ENCODE peak calls at places on chromosomes 5 and 9, in nine cellular contexts. U is HFFc6, V is AG04449, K is type B pancreatic cell, D is fibroblast of the aortic adventitia, L is endothelial cell, Z is Calu3, G is lung, M is neural progenitor cell. I is an unnamed sample.

GRCh38 chr9:14146201-14146890 is 167.6 kb downstream of the NFIB start:
- DNase-seq in U (no peak), V (no peak), K (no peak), D (peak), L (no peak), Z (no peak), G (no peak), M (no peak), I (no peak)

GRCh38 chr5:87844449-87844848 is 424.2 kb downstream of the TMEM161B start:
- DNase-seq in U (no peak), V (no peak), K (no peak), D (no peak), L (no peak), Z (no peak), G (no peak), M (no peak), I (no peak)

GRCh38 chr5:106818552-106818951 is 852.2 kb downstream of the EFNA5 start:
- DNase-seq in U (no peak), V (no peak), K (no peak), D (no peak), L (no peak), Z (no peak), G (no peak), M (no peak), I (no peak)

GRCh38 chr9:19493174-19493811 is 84.5 kb downstream of the ACER2 start:
- DNase-seq in U (peak), V (no peak), K (no peak), D (peak), L (peak), Z (peak), G (peak), M (peak), I (peak)

GRCh38 chr9:38244971-38245370 is 147.5 kb upstream of the ALDH1B1 start:
- DNase-seq in U (no peak), V (no peak), K (no peak), D (no peak), L (no peak), Z (no peak), G (peak), M (no peak), I (no peak)

GRCh38 chr5:143023447-143024096 is 253.4 kb downstream of the ARHGAP26 start:
- DNase-seq in U (peak), V (no peak), K (no peak), D (peak), L (no peak), Z (no peak), G (no peak), M (peak), I (peak)

GRCh38 chr9:4640027-4640426 is 22.1 kb upstream of the PLPP6 start:
- DNase-seq in U (no peak), V (no peak), K (no peak), D (peak), L (peak), Z (peak), G (no peak), M (peak), I (peak)

GRCh38 chr5:150289551-150290390 is at the start of gene CAMK2A:
- DNase-seq in U (no peak), V (no peak), K (no peak), D (no peak), L (no peak), Z (peak), G (no peak), M (peak), I (no peak)

GRCh38 chr5:175378444-175379028 is 65.4 kb downstream of the DRD1 start:
- DNase-seq in U (peak), V (no peak), K (no peak), D (peak), L (no peak), Z (no peak), G (no peak), M (no peak), I (no peak)

GRCh38 chr9:78601957-78602565 is 305.1 kb downstream of the PSAT1 start:
- DNase-seq in U (peak), V (no peak), K (no peak), D (peak), L (peak), Z (peak), G (no peak), M (peak), I (peak)

GRCh38 chr9:134178781-134179551 is 14.6 kb upstream of the RNU6ATAC start:
- DNase-seq in U (no peak), V (no peak), K (peak), D (peak), L (no peak), Z (no peak), G (no peak), M (no peak), I (peak)

GRCh38 chr9:28927711-28928110 is 1354.4 kb upstream of the C9orf72 start:
- DNase-seq in U (no peak), V (no peak), K (no peak), D (no peak), L (no peak), Z (no peak), G (no peak), M (no peak), I (no peak)

GRCh38 chr9:34171753-34172535 is 6.9 kb upstream of the UBAP1 start:
- DNase-seq in U (no peak), V (no peak), K (no peak), D (no peak), L (no peak), Z (no peak), G (peak), M (no peak), I (peak)

GRCh38 chr9:129889936-129890717 is 54.9 kb downstream of the USP20 start:
- DNase-seq in U (no peak), V (no peak), K (no peak), D (no peak), L (no peak), Z (no peak), G (no peak), M (peak), I (peak)

GRCh38 chr5:177310332-177310731 is 1.4 kb downstream of the MXD3 start:
- DNase-seq in U (no peak), V (no peak), K (no peak), D (no peak), L (no peak), Z (no peak), G (no peak), M (no peak), I (no peak)

GRCh38 chr9:32571969-32572899 is 725 bp downstream of the NDUFB6 start:
- DNase-seq in U (peak), V (no peak), K (no peak), D (peak), L (peak), Z (peak), G (peak), M (peak), I (peak)

GRCh38 chr5:89827960-89828359 is 581.6 kb downstream of the CETN3 start:
- DNase-seq in U (no peak), V (no peak), K (no peak), D (no peak), L (no peak), Z (no peak), G (no peak), M (no peak), I (no peak)

GRCh38 chr5:139389701-139390638 is at the start of gene MZB1:
- DNase-seq in U (no peak), V (no peak), K (no peak), D (no peak), L (no peak), Z (no peak), G (no peak), M (no peak), I (peak)

GRCh38 chr5:149317281-149318048 is 27.8 kb upstream of the GRPEL2 start:
- DNase-seq in U (peak), V (no peak), K (no peak), D (peak), L (no peak), Z (peak), G (no peak), M (peak), I (peak)

GRCh38 chr5:137192293-137192743 is 306.8 kb downstream of the SPOCK1 start:
- DNase-seq in U (peak), V (no peak), K (no peak), D (no peak), L (no peak), Z (no peak), G (no peak), M (no peak), I (no peak)

GRCh38 chr9:85425153-85425611 is 316.6 kb downstream of the AGTPBP1 start:
- DNase-seq in U (peak), V (no peak), K (peak), D (peak), L (peak), Z (peak), G (peak), M (peak), I (peak)

GRCh38 chr9:100714372-100715099 is 136.7 kb downstream of the CAVIN4 start:
- DNase-seq in U (peak), V (no peak), K (peak), D (peak), L (peak), Z (peak), G (peak), M (peak), I (peak)

GRCh38 chr5:180079702-180080466 is 8.3 kb upstream of the RNF130 start:
- DNase-seq in U (no peak), V (no peak), K (no peak), D (no peak), L (no peak), Z (no peak), G (no peak), M (no peak), I (no peak)

GRCh38 chr5:42854795-42855194 is 43.1 kb upstream of the SELENOP start:
- DNase-seq in U (no peak), V (no peak), K (no peak), D (no peak), L (no peak), Z (peak), G (no peak), M (no peak), I (no peak)

GRCh38 chr9:104850771-104851170 is 77.2 kb downstream of the ABCA1 start:
- DNase-seq in U (no peak), V (no peak), K (no peak), D (peak), L (no peak), Z (no peak), G (no peak), M (no peak), I (no peak)

GRCh38 chr9:118283488-118283887 is 579.3 kb downstream of the TLR4 start:
- DNase-seq in U (no peak), V (no peak), K (no peak), D (no peak), L (no peak), Z (no peak), G (no peak), M (no peak), I (no peak)

GRCh38 chr9:89171693-89172092 is 6.9 kb downstream of the SHC3 start:
- DNase-seq in U (no peak), V (no peak), K (no peak), D (no peak), L (no peak), Z (no peak), G (no peak), M (no peak), I (no peak)

GRCh38 chr5:4514067-4514648 is 626.0 kb upstream of the ADAMTS16 start:
- DNase-seq in U (no peak), V (no peak), K (no peak), D (no peak), L (no peak), Z (no peak), G (no peak), M (no peak), I (no peak)

GRCh38 chr9:71819115-71819739 is 50.9 kb upstream of the CEMIP2 start:
- DNase-seq in U (peak), V (no peak), K (no peak), D (peak), L (peak), Z (peak), G (no peak), M (peak), I (peak)

GRCh38 chr9:100427366-100428263 is 672 bp downstream of the MSANTD3 start:
- DNase-seq in U (peak), V (no peak), K (peak), D (peak), L (peak), Z (peak), G (peak), M (peak), I (peak)

GRCh38 chr5:38913714-38914113 is 67.9 kb downstream of the OSMR start:
- DNase-seq in U (no peak), V (no peak), K (no peak), D (no peak), L (no peak), Z (no peak), G (no peak), M (no peak), I (no peak)

GRCh38 chr5:113215401-113216060 is 219.3 kb downstream of the TSSK1B start:
- DNase-seq in U (no peak), V (no peak), K (no peak), D (no peak), L (no peak), Z (no peak), G (no peak), M (no peak), I (no peak)

GRCh38 chr5:14440223-14440597 is 141.4 kb upstream of the OTULINL start:
- DNase-seq in U (no peak), V (no peak), K (no peak), D (no peak), L (no peak), Z (no peak), G (no peak), M (peak), I (no peak)

GRCh38 chr5:132825824-132826391 is 4.5 kb downstream of the SHROOM1 start:
- DNase-seq in U (no peak), V (no peak), K (no peak), D (no peak), L (no peak), Z (no peak), G (no peak), M (peak), I (peak)

GRCh38 chr5:140011297-140011802 is 31.7 kb downstream of the NRG2 start:
- DNase-seq in U (no peak), V (no peak), K (no peak), D (peak), L (no peak), Z (peak), G (no peak), M (no peak), I (no peak)

GRCh38 chr9:82130331-82131042 is 141.9 kb downstream of the SPATA31D1 start:
- DNase-seq in U (no peak), V (no peak), K (no peak), D (no peak), L (no peak), Z (no peak), G (no peak), M (no peak), I (no peak)

GRCh38 chr5:78280261-78280660 is 14.2 kb downstream of the AP3B1 start:
- DNase-seq in U (no peak), V (no peak), K (no peak), D (no peak), L (no peak), Z (no peak), G (no peak), M (no peak), I (no peak)

GRCh38 chr5:155082401-155082800 is 68.8 kb downstream of the KIF4B start:
- DNase-seq in U (peak), V (peak), K (no peak), D (peak), L (no peak), Z (no peak), G (no peak), M (no peak), I (no peak)

DNA sequence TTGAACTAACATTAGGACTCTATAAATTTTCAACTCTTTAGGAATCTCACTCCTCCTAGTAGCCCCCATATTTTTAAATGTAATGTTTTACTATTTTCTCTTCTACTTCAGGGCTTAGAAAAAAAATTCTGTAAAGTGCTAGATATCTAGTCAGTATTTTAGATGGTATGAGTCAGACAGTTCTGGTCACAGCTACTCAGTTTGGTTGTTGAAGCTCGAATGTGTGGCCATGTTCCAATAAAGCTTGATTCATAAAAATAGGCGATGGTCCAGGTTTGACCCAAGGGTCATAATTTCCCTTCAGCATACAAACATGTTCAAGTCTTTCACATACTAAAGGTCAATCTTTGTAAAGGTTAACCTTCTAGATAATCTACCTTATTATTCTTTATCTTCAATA is 566.0 kb upstream of the CDH18 start:
- DNase-seq in U (no peak), V (no peak), K (no peak), D (peak), L (no peak), Z (no peak), G (no peak), M (no peak), I (no peak)
- TF ChIP-seq CTCF in U (no peak), V (no peak), K (no peak), D (no peak), L (no peak), Z (no peak), G (no peak), M (no peak), I (no peak)

DNA sequence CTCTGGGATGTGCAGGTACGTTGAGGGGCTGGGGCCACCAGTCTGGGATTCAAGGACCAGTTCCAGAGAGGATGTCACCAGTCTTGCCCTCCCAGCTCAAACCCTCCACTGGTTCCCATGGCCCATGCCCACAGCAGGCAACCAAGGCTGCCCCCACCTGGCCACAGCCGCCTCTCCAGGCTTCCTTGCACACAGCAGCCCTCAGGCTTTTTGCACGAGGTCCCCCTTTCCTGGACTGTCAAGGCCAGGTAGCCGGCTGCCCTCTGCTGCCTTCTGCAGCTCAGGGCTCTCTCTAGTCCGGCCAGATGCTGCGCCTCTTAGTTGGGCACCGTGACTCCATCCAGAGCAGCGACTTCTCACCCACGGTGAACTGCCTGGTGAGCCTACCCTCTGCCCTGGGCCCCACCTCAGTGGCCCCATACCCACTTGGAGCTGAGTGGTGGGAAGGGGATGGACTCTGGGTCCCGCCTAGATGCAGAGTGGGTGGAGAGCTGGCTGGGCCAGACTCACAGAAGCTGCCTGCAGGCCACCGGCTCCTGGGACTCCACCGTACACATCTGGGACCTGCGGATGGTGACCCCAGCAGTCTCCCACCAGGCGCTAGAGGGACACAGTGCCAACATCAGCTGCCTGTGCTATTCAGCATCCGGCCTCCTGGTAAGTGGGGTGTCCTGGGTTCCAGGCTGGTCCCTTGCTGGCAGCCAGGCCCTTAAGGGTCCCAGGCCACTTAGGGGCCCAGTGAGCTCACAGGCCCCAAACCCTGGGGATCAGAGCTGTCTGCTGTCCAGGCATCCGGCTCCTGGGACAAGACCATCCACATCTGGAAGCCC is 2.9 kb downstream of the WDR38 start:
- DNase-seq in U (peak), V (no peak), K (no peak), D (no peak), L (peak), Z (peak), G (no peak), M (peak), I (peak)
- TF ChIP-seq CTCF in U (peak), V (peak), K (peak), D (peak), L (peak), Z (no peak), G (no peak), M (peak), I (no peak)

GRCh38 chr9:136527721-136528710 is 17.8 kb downstream of the NOTCH1 start:
- DNase-seq in U (no peak), V (no peak), K (no peak), D (no peak), L (no peak), Z (no peak), G (no peak), M (peak), I (no peak)
- TF ChIP-seq CTCF in U (no peak), V (no peak), K (no peak), D (no peak), L (no peak), Z (no peak), G (no peak), M (no peak), I (no peak)

GRCh38 chr5:10987881-10988504 is 227.0 kb upstream of the DAP start:
- DNase-seq in U (no peak), V (no peak), K (peak), D (no peak), L (peak), Z (peak), G (peak), M (peak), I (peak)
- TF ChIP-seq CTCF in U (peak), V (peak), K (peak), D (peak), L (peak), Z (peak), G (peak), M (peak), I (peak)

GRCh38 chr5:103908327-103909099 is 345.9 kb upstream of the NUDT12 start:
- DNase-seq in U (no peak), V (no peak), K (no peak), D (no peak), L (no peak), Z (no peak), G (no peak), M (peak), I (no peak)
- TF ChIP-seq CTCF in U (no peak), V (no peak), K (no peak), D (no peak), L (no peak), Z (no peak), G (no peak), M (no peak), I (no peak)

GRCh38 chr9:91847576-91847975 is 102.5 kb downstream of the ROR2 start:
- DNase-seq in U (peak), V (no peak), K (peak), D (peak), L (peak), Z (no peak), G (no peak), M (no peak), I (peak)
- TF ChIP-seq CTCF in U (no peak), V (no peak), K (no peak), D (no peak), L (no peak), Z (no peak), G (no peak), M (no peak), I (no peak)

DNA sequence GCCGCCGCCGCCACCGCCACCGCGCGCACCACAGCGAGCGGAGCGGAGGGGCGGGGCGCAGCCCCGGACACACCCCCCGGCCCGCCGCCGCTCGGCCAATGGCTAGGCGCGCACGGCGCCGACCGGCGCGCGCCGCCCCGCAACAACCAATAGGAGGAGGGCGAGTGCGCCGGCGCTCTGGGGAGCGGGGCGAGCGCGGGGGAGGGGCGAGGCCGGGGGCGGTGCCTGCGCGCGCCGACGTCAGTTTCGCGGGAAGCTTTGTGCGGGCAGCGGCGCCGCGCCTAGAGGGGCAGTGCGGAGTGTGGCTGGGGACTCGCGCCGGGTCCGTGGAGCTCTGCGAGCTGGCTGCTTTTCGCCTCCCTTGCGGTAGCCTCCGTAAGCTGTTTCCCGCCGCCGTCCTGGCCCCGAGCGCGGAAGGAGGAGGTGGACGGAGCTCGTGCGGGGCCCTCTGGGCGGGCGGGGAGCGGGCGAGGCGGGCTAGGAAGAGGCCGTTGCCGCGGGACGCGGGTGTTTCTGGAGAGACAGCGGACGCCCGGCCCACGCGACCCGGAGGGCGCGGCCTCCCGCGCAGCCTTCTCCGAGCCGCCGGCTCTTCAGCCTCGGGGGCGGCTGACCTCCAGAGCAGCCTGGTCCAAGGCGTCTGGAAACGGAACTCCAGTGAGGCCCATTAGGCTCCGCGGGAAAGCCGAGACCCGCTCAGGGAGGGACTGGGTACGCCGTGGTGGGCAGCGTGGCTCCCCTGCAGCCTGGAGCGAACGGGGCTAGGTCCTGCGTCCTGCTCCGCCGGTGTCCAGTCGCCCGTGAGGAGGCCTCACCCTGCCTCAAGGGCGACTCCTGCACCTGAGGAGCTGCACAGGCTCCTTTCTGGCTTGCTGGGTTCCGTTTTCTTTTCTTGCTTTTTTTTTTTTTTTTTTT is at the start of gene ZMYND19:
- DNase-seq in U (peak), V (no peak), K (peak), D (peak), L (peak), Z (peak), G (peak), M (peak), I (peak)
- TF ChIP-seq CTCF in U (no peak), V (no peak), K (no peak), D (peak), L (no peak), Z (no peak), G (no peak), M (no peak), I (peak)

GRCh38 chr9:127397722-127398647 is 1.0 kb downstream of the SLC2A8 start:
- DNase-seq in U (peak), V (no peak), K (no peak), D (no peak), L (peak), Z (peak), G (no peak), M (peak), I (peak)
- TF ChIP-seq CTCF in U (peak), V (peak), K (peak), D (peak), L (no peak), Z (peak), G (peak), M (peak), I (peak)

I was measured in activated CD8-positive, alpha-beta T cell treated with anti-CD3 and anti-CD28 coated beads for 36 hours.